ENCODE peak calls at places on chromosomes 6 and 20, in nine cellular contexts. One of them, this sample, is unnamed.

GRCh38 chr20:58264271-58264670 is 35.8 kb upstream of the ANKRD60 start:
- DNase-seq in memory B cell: no peak
- DNase-seq in stimulated activated CD4-positive, alpha-beta T cell treated with anti-CD3 and anti-CD28 coated beads, Interleukin-1b, Interleukin-23, amount 100 ng/mL, for 1 hour: no peak
- DNase-seq in posterior vena cava: no peak
- DNase-seq in globus pallidus: no peak
- DNase-seq in activated CD4-positive, alpha-beta T cell treated with anti-CD3 and anti-CD28 coated beads, Interleukin-2, amount 50 U/mL, for 1 hour: no peak
- DNase-seq in IMR-90: no peak
- DNase-seq in stomach: no peak
- DNase-seq in HCEC 1CT: no peak
- DNase-seq in this sample: no peak

GRCh38 chr6:145206247-145206907 is 528.9 kb downstream of the EPM2A start:
- DNase-seq in stomach: no peak
- DNase-seq in memory B cell: no peak
- DNase-seq in IMR-90: peak
- DNase-seq in stimulated activated CD4-positive, alpha-beta T cell treated with anti-CD3 and anti-CD28 coated beads, Interleukin-1b, Interleukin-23, amount 100 ng/mL, for 1 hour: no peak
- DNase-seq in posterior vena cava: no peak
- DNase-seq in activated CD4-positive, alpha-beta T cell treated with anti-CD3 and anti-CD28 coated beads, Interleukin-2, amount 50 U/mL, for 1 hour: no peak
- DNase-seq in HCEC 1CT: peak
- DNase-seq in globus pallidus: no peak
- DNase-seq in this sample: no peak

GRCh38 chr6:107976267-107976783 is 18.3 kb upstream of the SEC63 start:
- DNase-seq in stimulated activated CD4-positive, alpha-beta T cell treated with anti-CD3 and anti-CD28 coated beads, Interleukin-1b, Interleukin-23, amount 100 ng/mL, for 1 hour: no peak
- DNase-seq in globus pallidus: no peak
- DNase-seq in activated CD4-positive, alpha-beta T cell treated with anti-CD3 and anti-CD28 coated beads, Interleukin-2, amount 50 U/mL, for 1 hour: no peak
- DNase-seq in IMR-90: no peak
- DNase-seq in memory B cell: no peak
- DNase-seq in posterior vena cava: no peak
- DNase-seq in HCEC 1CT: no peak
- DNase-seq in stomach: no peak
- DNase-seq in this sample: no peak

GRCh38 chr6:129112591-129112990 is 229.7 kb downstream of the LAMA2 start:
- DNase-seq in stimulated activated CD4-positive, alpha-beta T cell treated with anti-CD3 and anti-CD28 coated beads, Interleukin-1b, Interleukin-23, amount 100 ng/mL, for 1 hour: no peak
- DNase-seq in activated CD4-positive, alpha-beta T cell treated with anti-CD3 and anti-CD28 coated beads, Interleukin-2, amount 50 U/mL, for 1 hour: no peak
- DNase-seq in globus pallidus: no peak
- DNase-seq in posterior vena cava: no peak
- DNase-seq in HCEC 1CT: no peak
- DNase-seq in IMR-90: no peak
- DNase-seq in stomach: no peak
- DNase-seq in memory B cell: no peak
- DNase-seq in this sample: no peak

GRCh38 chr20:6012166-6012565 is 41.7 kb downstream of the LRRN4 start:
- DNase-seq in HCEC 1CT: no peak
- DNase-seq in memory B cell: no peak
- DNase-seq in stimulated activated CD4-positive, alpha-beta T cell treated with anti-CD3 and anti-CD28 coated beads, Interleukin-1b, Interleukin-23, amount 100 ng/mL, for 1 hour: no peak
- DNase-seq in IMR-90: no peak
- DNase-seq in globus pallidus: no peak
- DNase-seq in activated CD4-positive, alpha-beta T cell treated with anti-CD3 and anti-CD28 coated beads, Interleukin-2, amount 50 U/mL, for 1 hour: no peak
- DNase-seq in posterior vena cava: no peak
- DNase-seq in stomach: no peak
- DNase-seq in this sample: no peak

GRCh38 chr6:26420607-26421235 is 18.6 kb downstream of the BTN3A1 start:
- DNase-seq in IMR-90: peak
- DNase-seq in HCEC 1CT: peak
- DNase-seq in posterior vena cava: no peak
- DNase-seq in stomach: no peak
- DNase-seq in activated CD4-positive, alpha-beta T cell treated with anti-CD3 and anti-CD28 coated beads, Interleukin-2, amount 50 U/mL, for 1 hour: peak
- DNase-seq in globus pallidus: peak
- DNase-seq in memory B cell: peak
- DNase-seq in stimulated activated CD4-positive, alpha-beta T cell treated with anti-CD3 and anti-CD28 coated beads, Interleukin-1b, Interleukin-23, amount 100 ng/mL, for 1 hour: no peak
- DNase-seq in this sample: peak

GRCh38 chr6:94254689-94255088 is 835.3 kb upstream of the EPHA7 start:
- DNase-seq in activated CD4-positive, alpha-beta T cell treated with anti-CD3 and anti-CD28 coated beads, Interleukin-2, amount 50 U/mL, for 1 hour: no peak
- DNase-seq in HCEC 1CT: no peak
- DNase-seq in posterior vena cava: no peak
- DNase-seq in memory B cell: no peak
- DNase-seq in stimulated activated CD4-positive, alpha-beta T cell treated with anti-CD3 and anti-CD28 coated beads, Interleukin-1b, Interleukin-23, amount 100 ng/mL, for 1 hour: no peak
- DNase-seq in IMR-90: no peak
- DNase-seq in stomach: no peak
- DNase-seq in globus pallidus: peak
- DNase-seq in this sample: no peak

GRCh38 chr6:112665114-112665513 is 318.0 kb downstream of the RFPL4B start:
- DNase-seq in posterior vena cava: no peak
- DNase-seq in IMR-90: peak
- DNase-seq in stimulated activated CD4-positive, alpha-beta T cell treated with anti-CD3 and anti-CD28 coated beads, Interleukin-1b, Interleukin-23, amount 100 ng/mL, for 1 hour: no peak
- DNase-seq in activated CD4-positive, alpha-beta T cell treated with anti-CD3 and anti-CD28 coated beads, Interleukin-2, amount 50 U/mL, for 1 hour: no peak
- DNase-seq in HCEC 1CT: peak
- DNase-seq in globus pallidus: no peak
- DNase-seq in stomach: no peak
- DNase-seq in memory B cell: no peak
- DNase-seq in this sample: no peak

GRCh38 chr6:7282097-7282906 is 30.7 kb downstream of the SSR1 start:
- DNase-seq in stomach: no peak
- DNase-seq in activated CD4-positive, alpha-beta T cell treated with anti-CD3 and anti-CD28 coated beads, Interleukin-2, amount 50 U/mL, for 1 hour: no peak
- DNase-seq in IMR-90: no peak
- DNase-seq in HCEC 1CT: no peak
- DNase-seq in posterior vena cava: no peak
- DNase-seq in memory B cell: no peak
- DNase-seq in stimulated activated CD4-positive, alpha-beta T cell treated with anti-CD3 and anti-CD28 coated beads, Interleukin-1b, Interleukin-23, amount 100 ng/mL, for 1 hour: no peak
- DNase-seq in globus pallidus: no peak
- DNase-seq in this sample: no peak

GRCh38 chr6:45075246-45075645 is 252.9 kb upstream of the RUNX2 start:
- DNase-seq in globus pallidus: no peak
- DNase-seq in memory B cell: no peak
- DNase-seq in stimulated activated CD4-positive, alpha-beta T cell treated with anti-CD3 and anti-CD28 coated beads, Interleukin-1b, Interleukin-23, amount 100 ng/mL, for 1 hour: no peak
- DNase-seq in stomach: no peak
- DNase-seq in IMR-90: peak
- DNase-seq in posterior vena cava: no peak
- DNase-seq in HCEC 1CT: peak
- DNase-seq in activated CD4-positive, alpha-beta T cell treated with anti-CD3 and anti-CD28 coated beads, Interleukin-2, amount 50 U/mL, for 1 hour: no peak
- DNase-seq in this sample: no peak

GRCh38 chr6:1535295-1535694 is 74.4 kb upstream of the FOXC1 start:
- DNase-seq in memory B cell: no peak
- DNase-seq in posterior vena cava: no peak
- DNase-seq in activated CD4-positive, alpha-beta T cell treated with anti-CD3 and anti-CD28 coated beads, Interleukin-2, amount 50 U/mL, for 1 hour: peak
- DNase-seq in globus pallidus: no peak
- DNase-seq in stimulated activated CD4-positive, alpha-beta T cell treated with anti-CD3 and anti-CD28 coated beads, Interleukin-1b, Interleukin-23, amount 100 ng/mL, for 1 hour: no peak
- DNase-seq in IMR-90: no peak
- DNase-seq in HCEC 1CT: no peak
- DNase-seq in stomach: no peak
- DNase-seq in this sample: peak

GRCh38 chr6:42507901-42508300 is 55.9 kb upstream of the UBR2 start:
- DNase-seq in IMR-90: peak
- DNase-seq in stomach: no peak
- DNase-seq in stimulated activated CD4-positive, alpha-beta T cell treated with anti-CD3 and anti-CD28 coated beads, Interleukin-1b, Interleukin-23, amount 100 ng/mL, for 1 hour: no peak
- DNase-seq in HCEC 1CT: peak
- DNase-seq in globus pallidus: no peak
- DNase-seq in posterior vena cava: no peak
- DNase-seq in activated CD4-positive, alpha-beta T cell treated with anti-CD3 and anti-CD28 coated beads, Interleukin-2, amount 50 U/mL, for 1 hour: no peak
- DNase-seq in memory B cell: no peak
- DNase-seq in this sample: no peak